ENCODE peak calls at places on chromosomes 12 and 14, in four cellular contexts. W is testis, E is HepG2, O is ovary. P is an unnamed sample.
A peak's percentile ranks its signal among the peaks of the same experiment; 100 is the strongest.

GRCh38 chr12:101908395-101908794 is 31.0 kb downstream of the DRAM1 start:
- DNase-seq in W (no peak), E (no peak), O (no peak), P (no peak)

GRCh38 chr12:56941299-56942017 is 7.2 kb upstream of the SDR9C7 start:
- DNase-seq in W (peak; percentile 47), E (peak; percentile 94), O (peak; percentile 18), P (no peak)

GRCh38 chr14:100533647-100534485 is 53.4 kb downstream of the BEGAIN start:
- DNase-seq in W (peak; percentile 49), E (no peak), O (peak; percentile 33), P (peak; percentile 75)

GRCh38 chr14:76957224-76957881 is 71.2 kb downstream of the IRF2BPL start:
- DNase-seq in W (no peak), E (no peak), O (no peak), P (no peak)

GRCh38 chr14:59897757-59898383 is 22.1 kb upstream of the LRRC9 start:
- DNase-seq in W (peak; percentile 61), E (peak; percentile 30), O (no peak), P (peak; percentile 27)

GRCh38 chr14:58947156-58947555 is 241.3 kb upstream of the DAAM1 start:
- DNase-seq in W (no peak), E (no peak), O (no peak), P (no peak)

GRCh38 chr14:95385701-95386100 is 66.0 kb upstream of the CLMN start:
- DNase-seq in W (no peak), E (no peak), O (no peak), P (peak; percentile 33)

GRCh38 chr12:5268424-5269210 is 163.3 kb upstream of the NTF3 start:
- DNase-seq in W (no peak), E (no peak), O (no peak), P (no peak)

GRCh38 chr12:103093499-103094106 is 136.1 kb downstream of the ASCL1 start:
- DNase-seq in W (no peak), E (no peak), O (no peak), P (no peak)

GRCh38 chr14:78747809-78748208 is 577.6 kb downstream of the NRXN3 start:
- DNase-seq in W (no peak), E (no peak), O (no peak), P (no peak)

GRCh38 chr12:92629349-92630065 is 73.3 kb upstream of the PLEKHG7 start:
- DNase-seq in W (no peak), E (no peak), O (no peak), P (peak; percentile 35)

GRCh38 chr12:111248981-111249380 is 119.9 kb downstream of the PHETA1 start:
- DNase-seq in W (no peak), E (no peak), O (no peak), P (no peak)

GRCh38 chr14:93981316-93981715 is 4.9 kb upstream of the ASB2 start:
- DNase-seq in W (no peak), E (no peak), O (no peak), P (no peak)

GRCh38 chr14:51554339-51554920 is 97.3 kb upstream of the FRMD6 start:
- DNase-seq in W (no peak), E (no peak), O (no peak), P (no peak)

GRCh38 chr12:90301734-90302133 is 593.1 kb upstream of the ATP2B1 start:
- DNase-seq in W (no peak), E (no peak), O (no peak), P (no peak)

GRCh38 chr12:538731-539539 is 79.2 kb downstream of the B4GALNT3 start:
- DNase-seq in W (peak; percentile 66), E (no peak), O (no peak), P (peak; percentile 91)

GRCh38 chr14:103533137-103533998 is 4.4 kb downstream of the TRMT61A start:
- DNase-seq in W (peak; percentile 61), E (no peak), O (no peak), P (no peak)

DNA sequence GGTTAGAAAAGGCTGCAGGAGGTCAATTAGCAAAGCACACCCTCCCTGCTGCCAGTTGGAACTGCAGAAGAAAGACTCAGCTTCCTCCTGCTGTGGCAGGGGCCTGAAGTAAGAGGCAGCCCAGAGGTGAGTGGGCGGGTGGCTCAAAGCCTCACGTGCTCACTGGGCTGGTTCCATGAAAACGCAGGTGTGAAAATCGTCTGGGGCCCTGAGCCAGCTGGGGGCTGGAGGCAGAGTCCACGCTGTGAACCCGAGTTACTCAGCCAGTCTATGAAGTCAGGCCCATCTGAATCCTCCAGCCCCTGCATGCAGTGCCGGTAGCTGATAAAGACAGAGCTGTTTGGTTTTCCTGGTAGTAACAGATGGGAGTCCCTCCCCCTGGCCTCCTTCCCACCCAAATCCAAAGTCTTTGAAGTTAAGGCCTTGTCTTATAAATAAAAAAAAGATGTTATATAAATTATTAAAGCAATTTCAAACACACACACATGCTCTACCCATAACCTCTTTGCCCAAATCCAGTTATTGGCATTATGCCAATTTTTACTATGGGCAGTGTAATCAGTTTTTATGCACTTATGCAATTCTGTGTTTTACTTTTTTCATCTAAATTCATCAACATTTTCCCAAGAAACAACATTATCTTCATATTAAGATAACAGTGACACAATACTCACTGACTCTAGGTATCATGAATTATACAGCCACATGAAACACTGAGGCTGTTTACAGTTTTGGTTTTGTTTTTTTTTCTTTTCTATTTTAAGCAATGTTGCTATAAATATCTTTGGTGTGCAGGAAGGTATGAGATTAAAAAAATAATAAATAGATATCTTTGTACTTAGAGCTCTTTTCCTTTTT is 57.9 kb upstream of the PNMA1 start:
- DNase-seq in W (peak; percentile 52), E (peak; percentile 94), O (peak; percentile 85), P (peak; percentile 82)
- H3K4me3 ChIP-seq in W (no peak overlapping the region), E (peak overlapping the region; percentile 27), O (no peak overlapping the region), P (no peak overlapping the region)

GRCh38 chr14:104650981-104651875 is 38.2 kb upstream of the INF2 start:
- DNase-seq in W (no peak), E (no peak), O (no peak), P (no peak)
- TF ChIP-seq CTCF in W (no peak), E (no peak), O (no peak), P (no peak)

DNA sequence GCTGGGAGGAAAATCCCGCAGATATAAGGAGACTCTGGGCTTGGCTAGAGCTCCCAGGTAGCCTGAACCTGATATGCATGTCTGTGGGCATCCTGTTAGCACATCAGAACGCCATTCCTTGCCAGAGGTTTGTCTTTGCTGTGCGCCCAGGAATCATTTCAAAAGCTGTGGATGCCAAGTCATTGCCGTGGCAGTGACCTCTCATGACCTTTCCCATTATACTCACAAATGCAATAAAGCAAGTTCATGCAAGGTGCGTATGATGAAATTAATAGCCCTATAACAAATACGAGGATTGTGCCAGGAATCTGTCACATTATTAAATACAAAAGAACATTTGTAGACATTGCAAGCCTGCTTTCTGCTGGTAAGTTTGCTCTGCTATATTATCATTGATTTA is 229.1 kb upstream of the PELI2 start:
- DNase-seq in W (no peak), E (no peak), O (no peak), P (no peak)
- TF ChIP-seq POLR2A in W (no peak), E (no peak), O (no peak), P (no peak)

GRCh38 chr14:72527591-72527990 is 366.3 kb downstream of the DPF3 start:
- DNase-seq in W (no peak), E (no peak), O (no peak), P (no peak)
- H3K4me3 ChIP-seq in W (no peak overlapping the region), E (no peak overlapping the region), O (no peak overlapping the region), P (no peak overlapping the region)